ENCODE peak calls at places on chromosomes 3 and 15, in nine cellular contexts. N, C, W, Z, K, P, V, U and S are unnamed samples.

GRCh38 chr15:41512512-41513281 is 930 bp downstream of the LTK start:
- DNase-seq in N (no peak), C (no peak), W (no peak), Z (peak; percentile 88), K (no peak), P (no peak), V (no peak), U (no peak), S (no peak)

GRCh38 chr3:187989458-187990153 is 164.4 kb upstream of the LPP start:
- DNase-seq in N (no peak), C (no peak), W (no peak), Z (no peak), K (peak; percentile 45), P (peak; percentile 35), V (no peak), U (no peak), S (no peak)

GRCh38 chr15:27017168-27017809 is 46.3 kb downstream of the GABRG3 start:
- DNase-seq in N (peak; percentile 44), C (peak; percentile 70), W (no peak), Z (peak; percentile 62), K (peak; percentile 29), P (peak; percentile 75), V (peak; percentile 16), U (no peak), S (peak; percentile 70)

GRCh38 chr3:188649521-188649920 is 495.6 kb downstream of the LPP start:
- DNase-seq in N (no peak), C (no peak), W (no peak), Z (no peak), K (no peak), P (no peak), V (no peak), U (no peak), S (no peak)

GRCh38 chr3:100647673-100648072 is 38.3 kb downstream of the ADGRG7 start:
- DNase-seq in N (no peak), C (no peak), W (no peak), Z (no peak), K (no peak), P (no peak), V (no peak), U (no peak), S (no peak)

GRCh38 chr3:29185706-29186105 is 95.2 kb upstream of the RBMS3 start:
- DNase-seq in N (no peak), C (no peak), W (no peak), Z (no peak), K (no peak), P (no peak), V (peak; percentile 16), U (no peak), S (no peak)

GRCh38 chr15:74123131-74123429 is 7.3 kb upstream of the ISLR2 start:
- DNase-seq in N (no peak), C (no peak), W (no peak), Z (no peak), K (no peak), P (no peak), V (no peak), U (no peak), S (peak; percentile 13)

GRCh38 chr3:53342353-53342752 is 5.0 kb downstream of the DCP1A start:
- DNase-seq in N (no peak), C (no peak), W (no peak), Z (no peak), K (no peak), P (peak; percentile 17), V (no peak), U (no peak), S (peak; percentile 83)

GRCh38 chr3:169836942-169837275 is 24.2 kb upstream of the LRRC34 start:
- DNase-seq in N (no peak), C (no peak), W (no peak), Z (no peak), K (no peak), P (no peak), V (no peak), U (no peak), S (no peak)

GRCh38 chr3:142211034-142211433 is 14.4 kb downstream of the GK5 start:
- DNase-seq in N (no peak), C (no peak), W (no peak), Z (peak; percentile 59), K (no peak), P (peak; percentile 45), V (no peak), U (no peak), S (peak; percentile 11)

GRCh38 chr15:37361621-37362020 is 261.3 kb upstream of the MEIS2 start:
- DNase-seq in N (no peak), C (no peak), W (no peak), Z (no peak), K (no peak), P (no peak), V (no peak), U (no peak), S (peak; percentile 1)

GRCh38 chr3:53045107-53045783 is 628 bp downstream of the SFMBT1 start:
- DNase-seq in N (no peak), C (peak; percentile 47), W (peak; percentile 48), Z (peak; percentile 30), K (no peak), P (peak; percentile 26), V (no peak), U (peak; percentile 52), S (peak; percentile 21)

GRCh38 chr15:37872661-37873060 is 61.8 kb upstream of the TMCO5A start:
- DNase-seq in N (no peak), C (no peak), W (no peak), Z (no peak), K (no peak), P (no peak), V (no peak), U (no peak), S (no peak)

GRCh38 chr15:74983725-74984231 is 11.6 kb upstream of the SCAMP5 start:
- DNase-seq in N (no peak), C (no peak), W (no peak), Z (peak; percentile 66), K (no peak), P (no peak), V (peak; percentile 68), U (no peak), S (no peak)

GRCh38 chr15:77784361-77785292 is 151.9 kb upstream of the LINGO1 start:
- DNase-seq in N (no peak), C (peak; percentile 29), W (no peak), Z (peak; percentile 21), K (peak; percentile 48), P (no peak), V (no peak), U (no peak), S (peak; percentile 50)

GRCh38 chr3:148126962-148127361 is 570.7 kb upstream of the AGTR1 start:
- DNase-seq in N (no peak), C (no peak), W (no peak), Z (no peak), K (no peak), P (no peak), V (no peak), U (no peak), S (no peak)

GRCh38 chr15:88174571-88174970 is 82.0 kb downstream of the NTRK3 start:
- DNase-seq in N (no peak), C (no peak), W (no peak), Z (peak; percentile 82), K (no peak), P (no peak), V (no peak), U (no peak), S (no peak)

GRCh38 chr3:12471228-12471627 is 13.1 kb upstream of the TSEN2 start:
- DNase-seq in N (peak; percentile 61), C (no peak), W (no peak), Z (no peak), K (no peak), P (no peak), V (peak; percentile 71), U (no peak), S (no peak)

GRCh38 chr15:66803182-66803729 is 101.2 kb downstream of the SMAD6 start:
- DNase-seq in N (peak; percentile 92), C (peak; percentile 95), W (no peak), Z (peak; percentile 95), K (no peak), P (no peak), V (peak; percentile 87), U (no peak), S (peak; percentile 49)

GRCh38 chr3:169748670-169749069 is 16.2 kb downstream of the TERC start:
- DNase-seq in N (no peak), C (no peak), W (no peak), Z (no peak), K (no peak), P (no peak), V (peak; percentile 93), U (no peak), S (no peak)